ENCODE peak calls at places on chromosomes 3 and 15, in seven cellular contexts. Q, L, G, T, H, K and C are unnamed samples.

GRCh38 chr3:123859177-123859576 is 25.0 kb downstream of the MYLK start:
- DNase-seq in Q (no peak), L (no peak), G (no peak), T (no peak), H (no peak), K (no peak), C (no peak)

GRCh38 chr3:33385423-33385822 is 54.8 kb downstream of the UBP1 start:
- DNase-seq in Q (no peak), L (no peak), G (no peak), T (no peak), H (no peak), K (no peak), C (no peak)

GRCh38 chr15:34584321-34584668 is 844 bp upstream of the GOLGA8B start:
- DNase-seq in Q (no peak), L (no peak), G (no peak), T (no peak), H (no peak), K (no peak), C (no peak)

GRCh38 chr3:193335031-193335430 is 43.5 kb downstream of the ATP13A5 start:
- DNase-seq in Q (no peak), L (no peak), G (no peak), T (no peak), H (no peak), K (no peak), C (no peak)

GRCh38 chr3:42655980-42656679 is 2.6 kb downstream of the ZBTB47 start:
- DNase-seq in Q (peak; percentile 99), L (peak; percentile 39), G (no peak), T (no peak), H (no peak), K (no peak), C (no peak)

GRCh38 chr15:63971427-63971805 is 74.9 kb downstream of the DAPK2 start:
- DNase-seq in Q (no peak), L (no peak), G (no peak), T (no peak), H (no peak), K (peak; percentile 39), C (no peak)

GRCh38 chr15:93035953-93036810 is 52.8 kb downstream of the RGMA start:
- DNase-seq in Q (peak; percentile 94), L (peak; percentile 36), G (no peak), T (no peak), H (no peak), K (peak; percentile 20), C (peak; percentile 80)

GRCh38 chr3:12681586-12682371 is 17.9 kb upstream of the RAF1 start:
- DNase-seq in Q (peak; percentile 84), L (no peak), G (no peak), T (no peak), H (peak; percentile 77), K (no peak), C (no peak)

GRCh38 chr15:99322643-99323405 is 71.5 kb downstream of the LRRC28 start:
- DNase-seq in Q (no peak), L (no peak), G (no peak), T (no peak), H (no peak), K (no peak), C (no peak)

GRCh38 chr15:67863442-67863987 is 23.7 kb upstream of the RNU6-1 start:
- DNase-seq in Q (peak; percentile 95), L (peak; percentile 86), G (peak; percentile 43), T (peak; percentile 47), H (no peak), K (peak; percentile 55), C (peak; percentile 96)

GRCh38 chr15:74614744-74615312 is 808 bp upstream of the CLK3 start:
- DNase-seq in Q (peak; percentile 99), L (peak; percentile 89), G (peak; percentile 42), T (peak; percentile 76), H (peak; percentile 65), K (peak; percentile 83), C (peak; percentile 83)

GRCh38 chr3:196422976-196423781 is 9.0 kb downstream of the UBXN7 start:
- DNase-seq in Q (peak; percentile 39), L (peak; percentile 78), G (no peak), T (peak; percentile 2), H (no peak), K (no peak), C (no peak)

GRCh38 chr15:93417156-93418077 is 328.4 kb upstream of the RGMA start:
- DNase-seq in Q (no peak), L (peak; percentile 37), G (no peak), T (no peak), H (no peak), K (no peak), C (no peak)

GRCh38 chr3:72347819-72348319 is 500.4 kb downstream of the SHQ1 start:
- DNase-seq in Q (no peak), L (peak; percentile 89), G (peak; percentile 36), T (peak; percentile 34), H (peak; percentile 82), K (peak; percentile 56), C (no peak)

GRCh38 chr3:135020181-135020580 is 225.1 kb downstream of the EPHB1 start:
- DNase-seq in Q (no peak), L (no peak), G (no peak), T (no peak), H (no peak), K (no peak), C (no peak)

GRCh38 chr3:46213201-46213600 is 5.1 kb upstream of the CCR1 start:
- DNase-seq in Q (no peak), L (no peak), G (no peak), T (no peak), H (no peak), K (no peak), C (no peak)

GRCh38 chr3:174243194-174243593 is 615.9 kb upstream of the NAALADL2 start:
- DNase-seq in Q (peak; percentile 60), L (no peak), G (no peak), T (no peak), H (peak; percentile 17), K (no peak), C (no peak)

GRCh38 chr15:94526071-94526689 is 294.8 kb downstream of the MCTP2 start:
- DNase-seq in Q (no peak), L (no peak), G (no peak), T (no peak), H (no peak), K (no peak), C (no peak)

GRCh38 chr3:42451116-42451515 is 40.7 kb upstream of the LYZL4 start:
- DNase-seq in Q (no peak), L (no peak), G (no peak), T (no peak), H (no peak), K (no peak), C (no peak)

GRCh38 chr3:11954312-11954934 is 49.8 kb upstream of the SYN2 start:
- DNase-seq in Q (no peak), L (no peak), G (no peak), T (no peak), H (no peak), K (no peak), C (no peak)

GRCh38 chr3:180420804-180421203 is 181.2 kb upstream of the TTC14 start:
- DNase-seq in Q (no peak), L (no peak), G (no peak), T (no peak), H (no peak), K (no peak), C (no peak)

GRCh38 chr15:61499371-61499770 is 270.3 kb upstream of the RORA start:
- DNase-seq in Q (no peak), L (no peak), G (no peak), T (no peak), H (no peak), K (no peak), C (no peak)

GRCh38 chr15:93861956-93862741 is 369.2 kb upstream of the MCTP2 start:
- DNase-seq in Q (no peak), L (no peak), G (no peak), T (no peak), H (no peak), K (no peak), C (no peak)

GRCh38 chr15:35705885-35706590 is 160.1 kb upstream of the DPH6 start:
- DNase-seq in Q (no peak), L (no peak), G (no peak), T (no peak), H (no peak), K (no peak), C (no peak)

GRCh38 chr3:86175593-86175992 is 815.4 kb downstream of the VGLL3 start:
- DNase-seq in Q (no peak), L (no peak), G (no peak), T (no peak), H (no peak), K (no peak), C (no peak)

GRCh38 chr3:51408813-51409212 is 17.7 kb downstream of the RBM15B start:
- DNase-seq in Q (no peak), L (no peak), G (no peak), T (no peak), H (no peak), K (no peak), C (no peak)

GRCh38 chr15:62782100-62782791 is 260.3 kb upstream of the TPM1 start:
- DNase-seq in Q (peak; percentile 90), L (peak; percentile 86), G (peak; percentile 78), T (peak; percentile 35), H (peak; percentile 89), K (no peak), C (peak; percentile 84)

GRCh38 chr3:146134348-146135117 is 26.5 kb downstream of the PLOD2 start:
- DNase-seq in Q (no peak), L (no peak), G (no peak), T (no peak), H (no peak), K (no peak), C (peak; percentile 89)

GRCh38 chr15:34621675-34622074 is 38.2 kb upstream of the GOLGA8B start:
- DNase-seq in Q (no peak), L (no peak), G (peak; percentile 6), T (no peak), H (peak; percentile 6), K (no peak), C (no peak)

GRCh38 chr3:130576571-130577266 is 59.7 kb downstream of the COL6A6 start:
- DNase-seq in Q (no peak), L (no peak), G (peak; percentile 30), T (no peak), H (peak; percentile 9), K (no peak), C (no peak)

GRCh38 chr3:53708001-53708621 is 138.1 kb downstream of the CHDH start:
- DNase-seq in Q (no peak), L (peak; percentile 48), G (no peak), T (no peak), H (no peak), K (no peak), C (no peak)

GRCh38 chr3:157746391-157746790 is 243.2 kb upstream of the VEPH1 start:
- DNase-seq in Q (no peak), L (no peak), G (no peak), T (no peak), H (no peak), K (no peak), C (no peak)

GRCh38 chr3:173932624-173933023 is 535.1 kb downstream of the NLGN1 start:
- DNase-seq in Q (no peak), L (no peak), G (peak; percentile 25), T (no peak), H (peak; percentile 55), K (no peak), C (peak; percentile 23)

GRCh38 chr3:23161308-23161707 is 41.8 kb upstream of the UBE2E2 start:
- DNase-seq in Q (no peak), L (no peak), G (no peak), T (no peak), H (no peak), K (no peak), C (no peak)

GRCh38 chr3:111971533-111971932 is 7.3 kb upstream of the ABHD10 start:
- DNase-seq in Q (no peak), L (peak; percentile 26), G (no peak), T (no peak), H (no peak), K (no peak), C (no peak)

GRCh38 chr15:37045241-37045640 is 55.1 kb downstream of the MEIS2 start:
- DNase-seq in Q (no peak), L (no peak), G (no peak), T (no peak), H (no peak), K (no peak), C (no peak)

GRCh38 chr3:119637679-119638525 is 22.5 kb downstream of the POPDC2 start:
- DNase-seq in Q (peak; percentile 87), L (no peak), G (peak; percentile 43), T (no peak), H (peak; percentile 96), K (no peak), C (no peak)

GRCh38 chr3:95227092-95227491 is 1164.2 kb downstream of the NSUN3 start:
- DNase-seq in Q (no peak), L (no peak), G (no peak), T (no peak), H (no peak), K (no peak), C (no peak)